ENCODE peak calls at places on chromosomes 3 and 15, in five cellular contexts. W is H9, F is mesenchymal stem cell, H is H1, Q is trophoblast cell. J is an unnamed sample.

GRCh38 chr3:188845514-188845913 is 326.3 kb upstream of the TPRG1 start:
- DNase-seq in Q (no peak), W (no peak), H (no peak), F (peak; percentile 31), J (no peak)

GRCh38 chr3:192935441-192935840 is 17.8 kb upstream of the MB21D2 start:
- DNase-seq in W (no peak), H (no peak), F (peak; percentile 66), Q (no peak), J (no peak)

GRCh38 chr3:46660543-46661523 is 32.6 kb downstream of the ALS2CL start:
- DNase-seq in H (no peak), Q (no peak), F (no peak), W (peak; percentile 28), J (no peak)

GRCh38 chr3:194871864-194872668 is 186.4 kb downstream of the FAM43A start:
- DNase-seq in W (no peak), Q (no peak), F (peak; percentile 53), H (no peak), J (no peak)

GRCh38 chr3:131518682-131519081 is 15.9 kb upstream of the MRPL3 start:
- DNase-seq in Q (no peak), H (no peak), W (no peak), F (no peak), J (no peak)

GRCh38 chr15:91942676-91943417 is 89.3 kb downstream of the SLCO3A1 start:
- DNase-seq in F (peak; percentile 73), Q (peak; percentile 62), W (no peak), H (no peak), J (no peak)

GRCh38 chr15:58165661-58166060 is 27.5 kb downstream of the AQP9 start:
- DNase-seq in W (no peak), H (no peak), F (no peak), Q (no peak), J (no peak)

GRCh38 chr3:50588759-50589433 is 19.6 kb downstream of the HEMK1 start:
- DNase-seq in W (no peak), H (no peak), Q (no peak), F (no peak), J (no peak)

GRCh38 chr3:55341502-55342031 is 145.5 kb downstream of the WNT5A start:
- DNase-seq in H (no peak), Q (no peak), W (no peak), F (peak; percentile 57), J (no peak)

GRCh38 chr3:127153506-127153815 is 39.5 kb upstream of the PRR23E start:
- DNase-seq in H (no peak), W (no peak), F (no peak), Q (no peak), J (no peak)

GRCh38 chr3:12977117-12977808 is 96.0 kb downstream of the IQSEC1 start:
- DNase-seq in W (no peak), H (no peak), F (no peak), Q (no peak), J (no peak)

GRCh38 chr3:162143181-162143580 is 646.6 kb downstream of the OTOL1 start:
- DNase-seq in Q (no peak), F (no peak), W (no peak), H (no peak), J (no peak)

GRCh38 chr3:117892431-117892841 is 1142.2 kb downstream of the IGSF11 start:
- DNase-seq in H (no peak), Q (no peak), F (peak; percentile 27), W (no peak), J (no peak)

GRCh38 chr15:51884517-51885236 is 55.2 kb downstream of the TMOD3 start:
- DNase-seq in F (no peak), H (no peak), Q (no peak), W (no peak), J (no peak)

GRCh38 chr15:91049378-91050127 is 27.2 kb upstream of the VPS33B start:
- DNase-seq in F (peak; percentile 67), H (no peak), Q (peak; percentile 17), W (peak; percentile 71), J (peak; percentile 36)

GRCh38 chr3:31958721-31959152 is 22.3 kb downstream of the OSBPL10 start:
- DNase-seq in Q (no peak), W (no peak), H (no peak), F (peak; percentile 65), J (no peak)

GRCh38 chr15:25051399-25052154 is 96.8 kb downstream of the SNRPN start:
- DNase-seq in H (no peak), W (peak; percentile 21), F (no peak), Q (no peak), J (no peak)

GRCh38 chr15:69393831-69394491 is 20.2 kb upstream of the KIF23 start:
- DNase-seq in W (no peak), H (no peak), Q (no peak), F (no peak), J (no peak)

GRCh38 chr3:188229726-188230125 is 75.8 kb downstream of the LPP start:
- DNase-seq in H (no peak), W (no peak), F (no peak), Q (no peak), J (no peak)

GRCh38 chr3:166453472-166453871 is 616.2 kb upstream of the BCHE start:
- DNase-seq in W (no peak), H (no peak), F (no peak), Q (no peak), J (no peak)

GRCh38 chr15:65862682-65863081 is 6.6 kb upstream of the RAB11A start:
- DNase-seq in H (peak; percentile 76), Q (peak; percentile 37), F (peak; percentile 78), W (peak; percentile 95), J (peak; percentile 38)

GRCh38 chr3:129313983-129314756 is 35.5 kb downstream of the HMCES start:
- DNase-seq in W (peak; percentile 42), H (no peak), Q (peak; percentile 60), F (peak; percentile 68), J (no peak)

GRCh38 chr3:56467108-56467507 is 1.2 kb downstream of the ERC2 start:
- DNase-seq in Q (peak; percentile 52), W (peak; percentile 95), F (peak; percentile 71), H (peak; percentile 80), J (peak; percentile 90)

GRCh38 chr3:125003369-125003853 is 52.4 kb downstream of the HEG1 start:
- DNase-seq in W (no peak), Q (no peak), F (peak; percentile 67), H (no peak), J (no peak)

GRCh38 chr15:79035111-79035601 is 55.4 kb downstream of the RASGRF1 start:
- DNase-seq in F (peak; percentile 9), H (no peak), Q (no peak), W (peak; percentile 64), J (no peak)

GRCh38 chr3:183108002-183108449 is 8.7 kb upstream of the MCCC1 start:
- DNase-seq in F (no peak), W (no peak), H (no peak), Q (no peak), J (no peak)

GRCh38 chr3:183106635-183107034 is 7.3 kb upstream of the MCCC1 start:
- DNase-seq in H (no peak), W (no peak), F (no peak), Q (peak; percentile 43), J (no peak)

GRCh38 chr3:183114374-183114773 is 15.1 kb upstream of the MCCC1 start:
- DNase-seq in Q (no peak), F (no peak), W (no peak), H (no peak), J (no peak)

GRCh38 chr3:183108470-183108869 is 9.2 kb upstream of the MCCC1 start:
- DNase-seq in Q (no peak), W (no peak), H (no peak), F (no peak), J (no peak)
- H2BK120ac ChIP-seq in Q (no peak overlapping the region), W (no peak overlapping the region), H (no peak overlapping the region), F (no peak overlapping the region), J (no peak overlapping the region)

DNA sequence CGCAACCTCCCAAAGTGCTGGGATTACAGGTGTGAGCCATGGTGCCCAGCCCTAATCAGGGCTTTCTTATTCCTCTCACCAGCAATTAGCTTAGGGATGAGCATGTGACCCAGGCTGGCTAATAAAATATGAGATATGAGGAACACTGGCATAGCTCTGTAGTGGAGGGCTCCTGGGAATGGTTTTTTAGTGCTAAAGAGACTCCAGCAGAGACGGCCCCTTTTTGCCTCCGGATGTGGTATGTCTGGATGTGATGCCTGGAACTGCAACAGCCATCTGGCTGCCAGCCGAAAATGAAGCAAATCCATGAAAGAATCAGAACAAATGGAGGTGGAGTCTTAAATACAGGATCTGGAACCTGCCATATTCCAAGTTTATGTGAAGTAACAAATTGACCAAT is 69.1 kb upstream of the MAGI1 start:
- DNase-seq in W (no peak), H (no peak), F (peak; percentile 46), Q (no peak), J (no peak)
- H3K4ac ChIP-seq in W (no peak overlapping the region), H (no peak overlapping the region), F (no peak overlapping the region), Q (no peak overlapping the region), J (no peak overlapping the region)

GRCh38 chr3:157443873-157444770 is 7.5 kb downstream of the PTX3 start:
- DNase-seq in Q (no peak), F (no peak), W (no peak), H (no peak), J (no peak)
- H2BK12ac ChIP-seq in Q (no peak overlapping the region), F (no peak overlapping the region), W (no peak overlapping the region), H (no peak overlapping the region), J (no peak overlapping the region)

DNA sequence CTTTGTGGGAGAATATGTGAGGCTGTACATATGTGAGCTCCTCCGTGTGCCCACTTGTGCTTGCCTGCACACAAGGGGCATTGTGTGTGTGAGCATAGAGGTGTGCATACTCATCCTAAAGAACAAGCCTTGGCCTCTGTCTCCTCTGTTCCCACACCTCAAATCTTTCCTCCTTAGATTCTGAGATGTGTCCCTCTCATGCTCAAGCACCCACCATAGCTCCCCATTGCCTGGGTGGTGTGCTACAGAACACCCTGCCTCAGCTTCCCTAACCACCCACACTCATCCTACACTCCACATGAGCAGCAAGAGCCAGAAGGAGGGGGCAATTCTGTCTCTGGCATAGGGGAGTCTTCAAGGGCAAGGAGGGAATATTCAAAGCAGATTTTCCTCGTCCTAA is 27.7 kb downstream of the LINGO1 start:
- DNase-seq in F (no peak), W (no peak), Q (no peak), H (no peak), J (no peak)
- H2BK120ac ChIP-seq in F (no peak overlapping the region), W (no peak overlapping the region), Q (no peak overlapping the region), H (no peak overlapping the region), J (peak overlapping the region; percentile 37)